ENCODE peak calls at places on chromosomes 16 and 17, in four cellular contexts. One of them, this sample, is unnamed.

GRCh38 chr16:27441276-27441675 is 39.3 kb downstream of the IL21R start:
- DNase-seq in NCI-H1105: no peak
- DNase-seq in substantia nigra: no peak
- DNase-seq in body of pancreas: no peak
- DNase-seq in this sample: no peak

GRCh38 chr17:7589204-7589868 is 558 bp downstream of the SOX15 start:
- DNase-seq in body of pancreas: peak
- DNase-seq in NCI-H1105: peak
- DNase-seq in substantia nigra: peak
- DNase-seq in this sample: peak

GRCh38 chr16:84471316-84471715 is 33.1 kb downstream of the MEAK7 start:
- DNase-seq in NCI-H1105: no peak
- DNase-seq in substantia nigra: no peak
- DNase-seq in body of pancreas: no peak
- DNase-seq in this sample: no peak

GRCh38 chr17:801660-802059 is 19.5 kb downstream of the MRM3 start:
- DNase-seq in body of pancreas: peak
- DNase-seq in NCI-H1105: no peak
- DNase-seq in substantia nigra: no peak
- DNase-seq in this sample: no peak

GRCh38 chr17:56141046-56141839 is 12.0 kb upstream of the ANKFN1 start:
- DNase-seq in NCI-H1105: no peak
- DNase-seq in substantia nigra: no peak
- DNase-seq in body of pancreas: no peak
- DNase-seq in this sample: no peak

GRCh38 chr17:17561408-17562144 is 29.9 kb downstream of the PEMT start:
- DNase-seq in body of pancreas: peak
- DNase-seq in NCI-H1105: no peak
- DNase-seq in substantia nigra: no peak
- DNase-seq in this sample: peak

GRCh38 chr17:52145496-52145895 is 13.0 kb downstream of the CA10 start:
- DNase-seq in substantia nigra: no peak
- DNase-seq in body of pancreas: no peak
- DNase-seq in NCI-H1105: no peak
- DNase-seq in this sample: no peak

GRCh38 chr17:80187493-80187892 is 17.7 kb downstream of the CARD14 start:
- DNase-seq in substantia nigra: no peak
- DNase-seq in body of pancreas: peak
- DNase-seq in NCI-H1105: no peak
- DNase-seq in this sample: peak

GRCh38 chr16:73186752-73187151 is 138.8 kb upstream of the ZFHX3 start:
- DNase-seq in body of pancreas: no peak
- DNase-seq in NCI-H1105: no peak
- DNase-seq in substantia nigra: no peak
- DNase-seq in this sample: no peak

GRCh38 chr16:88655733-88656281 is 5.0 kb upstream of the CYBA start:
- DNase-seq in substantia nigra: no peak
- DNase-seq in NCI-H1105: no peak
- DNase-seq in body of pancreas: no peak
- DNase-seq in this sample: no peak

GRCh38 chr16:78890496-78890895 is 710.0 kb downstream of the MAF start:
- DNase-seq in NCI-H1105: no peak
- DNase-seq in substantia nigra: no peak
- DNase-seq in body of pancreas: no peak
- DNase-seq in this sample: no peak

GRCh38 chr16:83206426-83206825 is 579.7 kb downstream of the CDH13 start:
- DNase-seq in NCI-H1105: no peak
- DNase-seq in substantia nigra: no peak
- DNase-seq in body of pancreas: no peak
- DNase-seq in this sample: no peak

GRCh38 chr17:77098884-77099545 is 41.8 kb upstream of the SEC14L1 start:
- DNase-seq in substantia nigra: peak
- DNase-seq in NCI-H1105: no peak
- DNase-seq in body of pancreas: peak
- DNase-seq in this sample: peak

GRCh38 chr16:26019406-26019805 is 327.6 kb downstream of the HS3ST4 start:
- DNase-seq in NCI-H1105: peak
- DNase-seq in body of pancreas: no peak
- DNase-seq in substantia nigra: no peak
- DNase-seq in this sample: no peak

GRCh38 chr16:56600398-56600999 is 7.9 kb upstream of the MT2A start:
- DNase-seq in body of pancreas: peak
- DNase-seq in NCI-H1105: peak
- DNase-seq in substantia nigra: no peak
- DNase-seq in this sample: no peak

GRCh38 chr17:73342057-73342522 is 30.3 kb upstream of the CDC42EP4 start:
- DNase-seq in body of pancreas: peak
- DNase-seq in substantia nigra: peak
- DNase-seq in NCI-H1105: no peak
- DNase-seq in this sample: peak

GRCh38 chr17:31131299-31131698 is 36.5 kb downstream of the NF1 start:
- DNase-seq in NCI-H1105: no peak
- DNase-seq in substantia nigra: no peak
- DNase-seq in body of pancreas: no peak
- DNase-seq in this sample: no peak

GRCh38 chr17:48307814-48308411 is 122.1 kb downstream of the SKAP1 start:
- DNase-seq in substantia nigra: no peak
- DNase-seq in body of pancreas: peak
- DNase-seq in NCI-H1105: peak
- DNase-seq in this sample: no peak

GRCh38 chr17:13601776-13602551 is at the start of gene HS3ST3A1:
- DNase-seq in body of pancreas: no peak
- DNase-seq in NCI-H1105: peak
- DNase-seq in substantia nigra: no peak
- DNase-seq in this sample: peak

GRCh38 chr17:35167666-35168065 is 20.0 kb downstream of the UNC45B start:
- DNase-seq in NCI-H1105: no peak
- DNase-seq in body of pancreas: no peak
- DNase-seq in substantia nigra: no peak
- DNase-seq in this sample: no peak

GRCh38 chr16:20137194-20137593 is 63.5 kb upstream of the GPR139 start:
- DNase-seq in body of pancreas: no peak
- DNase-seq in substantia nigra: no peak
- DNase-seq in NCI-H1105: no peak
- DNase-seq in this sample: no peak

GRCh38 chr17:72590882-72591499 is 470.2 kb downstream of the SOX9 start:
- DNase-seq in substantia nigra: no peak
- DNase-seq in NCI-H1105: no peak
- DNase-seq in body of pancreas: no peak
- DNase-seq in this sample: no peak

GRCh38 chr17:13154403-13154802 is 136.6 kb upstream of the ELAC2 start:
- DNase-seq in NCI-H1105: no peak
- DNase-seq in substantia nigra: no peak
- DNase-seq in body of pancreas: no peak
- DNase-seq in this sample: no peak

GRCh38 chr16:84774810-84775209 is 45.0 kb upstream of the CRISPLD2 start:
- DNase-seq in NCI-H1105: no peak
- DNase-seq in substantia nigra: no peak
- DNase-seq in body of pancreas: no peak
- DNase-seq in this sample: no peak

GRCh38 chr16:27252206-27252585 is 16.4 kb downstream of the NSMCE1 start:
- DNase-seq in substantia nigra: no peak
- DNase-seq in body of pancreas: no peak
- DNase-seq in NCI-H1105: no peak
- DNase-seq in this sample: no peak

GRCh38 chr16:57606847-57607501 is 21.5 kb upstream of the ADGRG1 start:
- DNase-seq in NCI-H1105: no peak
- DNase-seq in body of pancreas: peak
- DNase-seq in substantia nigra: no peak
- DNase-seq in this sample: peak

GRCh38 chr16:21275529-21275928 is 2.6 kb downstream of the CRYM start:
- DNase-seq in NCI-H1105: no peak
- DNase-seq in body of pancreas: no peak
- DNase-seq in substantia nigra: no peak
- DNase-seq in this sample: no peak

GRCh38 chr16:69112285-69113129 is 7.1 kb downstream of the HAS3 start:
- DNase-seq in substantia nigra: no peak
- DNase-seq in body of pancreas: peak
- DNase-seq in NCI-H1105: no peak
- DNase-seq in this sample: peak

GRCh38 chr17:49998836-49999511 is 4.0 kb upstream of the DLX3 start:
- DNase-seq in NCI-H1105: no peak
- DNase-seq in substantia nigra: no peak
- DNase-seq in body of pancreas: no peak
- DNase-seq in this sample: no peak

GRCh38 chr17:68238894-68239293 is 8.9 kb upstream of the AMZ2 start:
- DNase-seq in NCI-H1105: no peak
- DNase-seq in body of pancreas: no peak
- DNase-seq in substantia nigra: no peak
- DNase-seq in this sample: no peak

GRCh38 chr17:11853321-11854151 is 143.7 kb downstream of the ZNF18 start:
- DNase-seq in body of pancreas: no peak
- DNase-seq in substantia nigra: peak
- DNase-seq in NCI-H1105: no peak
- DNase-seq in this sample: no peak

GRCh38 chr17:17109231-17109630 is 67.0 kb downstream of the MPRIP start:
- DNase-seq in NCI-H1105: no peak
- DNase-seq in body of pancreas: no peak
- DNase-seq in substantia nigra: no peak
- DNase-seq in this sample: no peak

GRCh38 chr17:80732268-80732667 is 187.6 kb downstream of the RPTOR start:
- DNase-seq in substantia nigra: no peak
- DNase-seq in NCI-H1105: no peak
- DNase-seq in body of pancreas: no peak
- DNase-seq in this sample: no peak

GRCh38 chr16:29315046-29315445 is 91.5 kb downstream of the NPIPB11 start:
- DNase-seq in body of pancreas: no peak
- DNase-seq in substantia nigra: no peak
- DNase-seq in NCI-H1105: no peak
- DNase-seq in this sample: no peak

GRCh38 chr16:86877108-86877507 is 298.8 kb downstream of the FOXL1 start:
- DNase-seq in body of pancreas: no peak
- DNase-seq in NCI-H1105: no peak
- DNase-seq in substantia nigra: no peak
- DNase-seq in this sample: no peak

GRCh38 chr16:4435668-4436067 is 10.0 kb downstream of the DNAJA3 start:
- DNase-seq in substantia nigra: no peak
- DNase-seq in NCI-H1105: no peak
- DNase-seq in body of pancreas: no peak
- DNase-seq in this sample: no peak

This sample was measured in mucosa of descending colon.